ENCODE peak calls at places on chromosomes 3 and 15, in four cellular contexts. One of them, this sample, is unnamed.

GRCh38 chr15:62455441-62455921 is 290.4 kb upstream of the C2CD4B start:
- DNase-seq in DMS53: no peak
- DNase-seq in hypothalamus: no peak
- DNase-seq in ELF-1: no peak
- DNase-seq in this sample: no peak

GRCh38 chr3:126009181-126009580 is 40.2 kb downstream of the ROPN1B start:
- DNase-seq in DMS53: no peak
- DNase-seq in ELF-1: no peak
- DNase-seq in hypothalamus: no peak
- DNase-seq in this sample: no peak

GRCh38 chr15:65096481-65097385 is 18.3 kb downstream of the UBAP1L start:
- DNase-seq in ELF-1: no peak
- DNase-seq in DMS53: no peak
- DNase-seq in hypothalamus: no peak
- DNase-seq in this sample: no peak

GRCh38 chr15:36501063-36501678 is 78.3 kb upstream of the CDIN1 start:
- DNase-seq in ELF-1: peak; percentile 52
- DNase-seq in hypothalamus: no peak
- DNase-seq in DMS53: peak; percentile 80
- DNase-seq in this sample: peak; percentile 22

GRCh38 chr15:90561344-90562244 is 31.9 kb downstream of the CRTC3 start:
- DNase-seq in ELF-1: no peak
- DNase-seq in hypothalamus: no peak
- DNase-seq in DMS53: no peak
- DNase-seq in this sample: no peak

GRCh38 chr15:88917764-88918163 is 4.6 kb upstream of the MFGE8 start:
- DNase-seq in hypothalamus: no peak
- DNase-seq in DMS53: no peak
- DNase-seq in ELF-1: no peak
- DNase-seq in this sample: no peak

GRCh38 chr3:183895296-183895695 is 10.6 kb upstream of the PARL start:
- DNase-seq in ELF-1: peak; percentile 58
- DNase-seq in DMS53: peak; percentile 74
- DNase-seq in hypothalamus: no peak
- DNase-seq in this sample: no peak

GRCh38 chr15:52021128-52021671 is 2.2 kb downstream of the MAPK6 start:
- DNase-seq in DMS53: peak; percentile 74
- DNase-seq in hypothalamus: no peak
- DNase-seq in ELF-1: peak; percentile 35
- DNase-seq in this sample: no peak

GRCh38 chr15:86915811-86916331 is 836.2 kb downstream of the AGBL1 start:
- DNase-seq in DMS53: peak; percentile 47
- DNase-seq in hypothalamus: no peak
- DNase-seq in ELF-1: peak; percentile 78
- DNase-seq in this sample: peak; percentile 29

GRCh38 chr3:147881933-147882332 is 472.8 kb downstream of the ZIC1 start:
- DNase-seq in DMS53: peak; percentile 27
- DNase-seq in hypothalamus: no peak
- DNase-seq in ELF-1: no peak
- DNase-seq in this sample: no peak

GRCh38 chr3:40012381-40012780 is 203.0 kb downstream of the MYRIP start:
- DNase-seq in ELF-1: no peak
- DNase-seq in DMS53: no peak
- DNase-seq in hypothalamus: no peak
- DNase-seq in this sample: no peak

GRCh38 chr3:56410576-56410975 is 57.7 kb downstream of the ERC2 start:
- DNase-seq in hypothalamus: no peak
- DNase-seq in ELF-1: no peak
- DNase-seq in DMS53: no peak
- DNase-seq in this sample: no peak

GRCh38 chr3:42569743-42570142 is 12.0 kb downstream of the SEC22C start:
- DNase-seq in DMS53: no peak
- DNase-seq in ELF-1: no peak
- DNase-seq in hypothalamus: no peak
- DNase-seq in this sample: no peak

GRCh38 chr3:174219738-174220137 is 639.4 kb upstream of the NAALADL2 start:
- DNase-seq in hypothalamus: no peak
- DNase-seq in DMS53: no peak
- DNase-seq in ELF-1: no peak
- DNase-seq in this sample: no peak

GRCh38 chr3:178787960-178788359 is 251.7 kb downstream of the KCNMB2 start:
- DNase-seq in hypothalamus: no peak
- DNase-seq in DMS53: no peak
- DNase-seq in ELF-1: no peak
- DNase-seq in this sample: no peak

GRCh38 chr15:48149858-48150257 is 28.2 kb downstream of the MYEF2 start:
- DNase-seq in ELF-1: no peak
- DNase-seq in DMS53: no peak
- DNase-seq in hypothalamus: no peak
- DNase-seq in this sample: no peak

GRCh38 chr3:143650827-143651226 is 197.4 kb downstream of the SLC9A9 start:
- DNase-seq in DMS53: no peak
- DNase-seq in ELF-1: no peak
- DNase-seq in hypothalamus: no peak
- DNase-seq in this sample: no peak

GRCh38 chr3:113746955-113747718 is at the start of gene ATP6V1A:
- DNase-seq in hypothalamus: peak; percentile 77
- DNase-seq in ELF-1: peak; percentile 76
- DNase-seq in DMS53: peak; percentile 89
- DNase-seq in this sample: no peak

GRCh38 chr3:37765591-37766219 is 96.0 kb upstream of the CTDSPL start:
- DNase-seq in hypothalamus: no peak
- DNase-seq in DMS53: no peak
- DNase-seq in ELF-1: peak; percentile 61
- DNase-seq in this sample: no peak

GRCh38 chr3:136093771-136094170 is 102.4 kb downstream of the MSL2 start:
- DNase-seq in ELF-1: no peak
- DNase-seq in hypothalamus: no peak
- DNase-seq in DMS53: peak; percentile 40
- DNase-seq in this sample: no peak

GRCh38 chr15:38930851-38931572 is 366.4 kb upstream of the RASGRP1 start:
- DNase-seq in ELF-1: no peak
- DNase-seq in hypothalamus: no peak
- DNase-seq in DMS53: no peak
- DNase-seq in this sample: no peak

GRCh38 chr3:138786788-138787276 is 47.9 kb downstream of the PIK3CB start:
- DNase-seq in hypothalamus: no peak
- DNase-seq in DMS53: no peak
- DNase-seq in ELF-1: no peak
- DNase-seq in this sample: peak; percentile 31

GRCh38 chr3:192875971-192876565 is 41.6 kb downstream of the MB21D2 start:
- DNase-seq in ELF-1: no peak
- DNase-seq in hypothalamus: no peak
- DNase-seq in DMS53: no peak
- DNase-seq in this sample: no peak

GRCh38 chr3:84772841-84773240 is 185.9 kb upstream of the CADM2 start:
- DNase-seq in hypothalamus: no peak
- DNase-seq in DMS53: peak; percentile 47
- DNase-seq in ELF-1: no peak
- DNase-seq in this sample: no peak

GRCh38 chr15:97037080-97037479 is 706.6 kb downstream of the NR2F2 start:
- DNase-seq in DMS53: no peak
- DNase-seq in ELF-1: no peak
- DNase-seq in hypothalamus: no peak
- DNase-seq in this sample: no peak

GRCh38 chr3:112794622-112795172 is 52.0 kb downstream of the CD200R1L start:
- DNase-seq in DMS53: peak; percentile 67
- DNase-seq in hypothalamus: no peak
- DNase-seq in ELF-1: peak; percentile 69
- DNase-seq in this sample: no peak

GRCh38 chr3:40116478-40117162 is 192.9 kb upstream of the EIF1B start:
- DNase-seq in DMS53: no peak
- DNase-seq in ELF-1: no peak
- DNase-seq in hypothalamus: no peak
- DNase-seq in this sample: no peak

GRCh38 chr3:48962939-48963338 is 27.1 kb upstream of the P4HTM start:
- DNase-seq in hypothalamus: no peak
- DNase-seq in ELF-1: no peak
- DNase-seq in DMS53: no peak
- DNase-seq in this sample: no peak

GRCh38 chr3:102235679-102236078 is 199.1 kb upstream of the ZPLD1 start:
- DNase-seq in ELF-1: peak; percentile 33
- DNase-seq in DMS53: peak; percentile 72
- DNase-seq in hypothalamus: no peak
- DNase-seq in this sample: peak; percentile 19

GRCh38 chr15:74294010-74294409 is 57.9 kb downstream of the CCDC33 start:
- DNase-seq in ELF-1: no peak
- DNase-seq in hypothalamus: no peak
- DNase-seq in DMS53: peak; percentile 21
- DNase-seq in this sample: no peak

GRCh38 chr3:50237754-50238548 is 1.9 kb downstream of the GNAI2 start:
- DNase-seq in hypothalamus: peak; percentile 48
- DNase-seq in DMS53: no peak
- DNase-seq in ELF-1: peak; percentile 90
- DNase-seq in this sample: no peak

GRCh38 chr3:42012378-42012934 is 50.6 kb upstream of the ULK4 start:
- DNase-seq in hypothalamus: no peak
- DNase-seq in DMS53: peak; percentile 46
- DNase-seq in ELF-1: no peak
- DNase-seq in this sample: no peak

GRCh38 chr3:12990306-12990705 is 82.9 kb downstream of the IQSEC1 start:
- DNase-seq in DMS53: no peak
- DNase-seq in hypothalamus: no peak
- DNase-seq in ELF-1: peak; percentile 43
- DNase-seq in this sample: no peak

GRCh38 chr3:22012471-22012870 is 261.5 kb upstream of the ZNF385D start:
- DNase-seq in hypothalamus: no peak
- DNase-seq in DMS53: no peak
- DNase-seq in ELF-1: no peak
- DNase-seq in this sample: no peak

GRCh38 chr3:150779402-150779858 is 16.5 kb upstream of the SIAH2 start:
- DNase-seq in ELF-1: peak; percentile 64
- DNase-seq in hypothalamus: no peak
- DNase-seq in DMS53: no peak
- DNase-seq in this sample: no peak

GRCh38 chr3:31981206-31982181 is at the start of the genes OSBPL10 and ZNF860:
- DNase-seq in ELF-1: peak; percentile 89
- DNase-seq in hypothalamus: peak; percentile 43
- DNase-seq in DMS53: peak; percentile 76
- DNase-seq in this sample: no peak

GRCh38 chr3:45035441-45036301 is 9.6 kb downstream of the CLEC3B start:
- DNase-seq in ELF-1: no peak
- DNase-seq in DMS53: peak; percentile 39
- DNase-seq in hypothalamus: no peak
- DNase-seq in this sample: no peak

GRCh38 chr15:68557469-68558317 is 21.1 kb upstream of the CORO2B start:
- DNase-seq in ELF-1: no peak
- DNase-seq in hypothalamus: no peak
- DNase-seq in DMS53: no peak
- DNase-seq in this sample: no peak

GRCh38 chr3:186320862-186321568 is 41.0 kb downstream of the DGKG start:
- DNase-seq in ELF-1: peak; percentile 3
- DNase-seq in DMS53: no peak
- DNase-seq in hypothalamus: no peak
- DNase-seq in this sample: no peak

This sample was measured in epithelial cell of proximal tubule.